ENCODE peak calls at places on chromosomes 4 and X, in ten cellular contexts. One of them, this sample, is unnamed. For H3K4me1, the result is how much of the 10 kb centered on the place peaks cover.

GRCh38 chr4:22430626-22431025 is 85.2 kb downstream of the ADGRA3 start:
- DNase-seq in effector memory CD4-positive, alpha-beta T cell: no peak
- DNase-seq in OCI-LY7: no peak
- DNase-seq in lower lobe of right lung: no peak
- DNase-seq in CD4-positive, CD25-positive, alpha-beta regulatory T cell: no peak
- DNase-seq in suprapubic skin: no peak
- DNase-seq in upper lobe of right lung: no peak
- DNase-seq in IMR-90: no peak
- DNase-seq in heart right ventricle: no peak
- DNase-seq in cardiac muscle cell: no peak
- DNase-seq in this sample: no peak

GRCh38 chr4:184439856-184440592 is 34.3 kb downstream of the IRF2 start:
- DNase-seq in effector memory CD4-positive, alpha-beta T cell: no peak
- DNase-seq in OCI-LY7: no peak
- DNase-seq in lower lobe of right lung: peak
- DNase-seq in CD4-positive, CD25-positive, alpha-beta regulatory T cell: no peak
- DNase-seq in suprapubic skin: no peak
- DNase-seq in upper lobe of right lung: no peak
- DNase-seq in IMR-90: peak
- DNase-seq in heart right ventricle: no peak
- DNase-seq in cardiac muscle cell: peak
- DNase-seq in this sample: no peak

GRCh38 chrX:11143931-11144678 is 33.0 kb downstream of the HCCS start:
- DNase-seq in effector memory CD4-positive, alpha-beta T cell: peak
- DNase-seq in OCI-LY7: peak
- DNase-seq in lower lobe of right lung: no peak
- DNase-seq in CD4-positive, CD25-positive, alpha-beta regulatory T cell: peak
- DNase-seq in suprapubic skin: no peak
- DNase-seq in upper lobe of right lung: no peak
- DNase-seq in IMR-90: peak
- DNase-seq in heart right ventricle: no peak
- DNase-seq in cardiac muscle cell: peak
- DNase-seq in this sample: no peak

GRCh38 chrX:38881727-38882126 is 80.5 kb downstream of the MID1IP1 start:
- DNase-seq in effector memory CD4-positive, alpha-beta T cell: no peak
- DNase-seq in OCI-LY7: peak
- DNase-seq in lower lobe of right lung: no peak
- DNase-seq in CD4-positive, CD25-positive, alpha-beta regulatory T cell: no peak
- DNase-seq in suprapubic skin: no peak
- DNase-seq in upper lobe of right lung: no peak
- DNase-seq in IMR-90: no peak
- DNase-seq in heart right ventricle: no peak
- DNase-seq in cardiac muscle cell: no peak
- DNase-seq in this sample: no peak

GRCh38 chr4:124415206-124415605 is 297.3 kb downstream of the ANKRD50 start:
- DNase-seq in effector memory CD4-positive, alpha-beta T cell: no peak
- DNase-seq in OCI-LY7: no peak
- DNase-seq in lower lobe of right lung: no peak
- DNase-seq in CD4-positive, CD25-positive, alpha-beta regulatory T cell: no peak
- DNase-seq in suprapubic skin: no peak
- DNase-seq in upper lobe of right lung: no peak
- DNase-seq in IMR-90: peak
- DNase-seq in heart right ventricle: no peak
- DNase-seq in cardiac muscle cell: peak
- DNase-seq in this sample: no peak

GRCh38 chrX:155997436-155997835 is at the start of gene IL9R:
- DNase-seq in effector memory CD4-positive, alpha-beta T cell: peak
- DNase-seq in OCI-LY7: no peak
- DNase-seq in lower lobe of right lung: no peak
- DNase-seq in CD4-positive, CD25-positive, alpha-beta regulatory T cell: peak
- DNase-seq in suprapubic skin: no peak
- DNase-seq in upper lobe of right lung: no peak
- DNase-seq in IMR-90: no peak
- DNase-seq in heart right ventricle: no peak
- DNase-seq in cardiac muscle cell: no peak
- DNase-seq in this sample: no peak

GRCh38 chr4:15774020-15774420 is 4.1 kb upstream of the CD38 start:
- DNase-seq in effector memory CD4-positive, alpha-beta T cell: no peak
- DNase-seq in OCI-LY7: no peak
- DNase-seq in lower lobe of right lung: peak
- DNase-seq in CD4-positive, CD25-positive, alpha-beta regulatory T cell: no peak
- DNase-seq in suprapubic skin: no peak
- DNase-seq in upper lobe of right lung: no peak
- DNase-seq in IMR-90: no peak
- DNase-seq in heart right ventricle: no peak
- DNase-seq in cardiac muscle cell: no peak
- DNase-seq in this sample: no peak

GRCh38 chrX:39212456-39212855 is 411.2 kb downstream of the MID1IP1 start:
- DNase-seq in effector memory CD4-positive, alpha-beta T cell: no peak
- DNase-seq in OCI-LY7: no peak
- DNase-seq in lower lobe of right lung: no peak
- DNase-seq in CD4-positive, CD25-positive, alpha-beta regulatory T cell: no peak
- DNase-seq in suprapubic skin: no peak
- DNase-seq in upper lobe of right lung: no peak
- DNase-seq in IMR-90: no peak
- DNase-seq in heart right ventricle: no peak
- DNase-seq in cardiac muscle cell: no peak
- DNase-seq in this sample: no peak

GRCh38 chrX:39247536-39247935 is 446.3 kb downstream of the MID1IP1 start:
- DNase-seq in effector memory CD4-positive, alpha-beta T cell: no peak
- DNase-seq in OCI-LY7: no peak
- DNase-seq in lower lobe of right lung: no peak
- DNase-seq in CD4-positive, CD25-positive, alpha-beta regulatory T cell: no peak
- DNase-seq in suprapubic skin: no peak
- DNase-seq in upper lobe of right lung: no peak
- DNase-seq in IMR-90: no peak
- DNase-seq in heart right ventricle: no peak
- DNase-seq in cardiac muscle cell: no peak
- DNase-seq in this sample: no peak

GRCh38 chrX:68511255-68511654 is 12.4 kb downstream of the YIPF6 start:
- DNase-seq in effector memory CD4-positive, alpha-beta T cell: peak
- DNase-seq in OCI-LY7: peak
- DNase-seq in lower lobe of right lung: no peak
- DNase-seq in CD4-positive, CD25-positive, alpha-beta regulatory T cell: peak
- DNase-seq in suprapubic skin: no peak
- DNase-seq in upper lobe of right lung: no peak
- DNase-seq in IMR-90: peak
- DNase-seq in heart right ventricle: no peak
- DNase-seq in cardiac muscle cell: peak
- DNase-seq in this sample: no peak

GRCh38 chr4:125780159-125780558 is 465.4 kb downstream of the FAT4 start:
- DNase-seq in effector memory CD4-positive, alpha-beta T cell: no peak
- DNase-seq in OCI-LY7: no peak
- DNase-seq in lower lobe of right lung: no peak
- DNase-seq in CD4-positive, CD25-positive, alpha-beta regulatory T cell: no peak
- DNase-seq in suprapubic skin: no peak
- DNase-seq in upper lobe of right lung: no peak
- DNase-seq in IMR-90: peak
- DNase-seq in heart right ventricle: no peak
- DNase-seq in cardiac muscle cell: peak
- DNase-seq in this sample: no peak

GRCh38 chr4:119025440-119025839 is 110.2 kb upstream of the MYOZ2 start:
- DNase-seq in effector memory CD4-positive, alpha-beta T cell: no peak
- DNase-seq in OCI-LY7: no peak
- DNase-seq in lower lobe of right lung: peak
- DNase-seq in CD4-positive, CD25-positive, alpha-beta regulatory T cell: no peak
- DNase-seq in suprapubic skin: no peak
- DNase-seq in upper lobe of right lung: peak
- DNase-seq in IMR-90: peak
- DNase-seq in heart right ventricle: no peak
- DNase-seq in cardiac muscle cell: peak
- DNase-seq in this sample: no peak

GRCh38 chrX:136728393-136728792 is 52.3 kb downstream of the ARHGEF6 start:
- DNase-seq in effector memory CD4-positive, alpha-beta T cell: no peak
- DNase-seq in OCI-LY7: no peak
- DNase-seq in lower lobe of right lung: no peak
- DNase-seq in CD4-positive, CD25-positive, alpha-beta regulatory T cell: no peak
- DNase-seq in suprapubic skin: no peak
- DNase-seq in upper lobe of right lung: no peak
- DNase-seq in IMR-90: no peak
- DNase-seq in heart right ventricle: no peak
- DNase-seq in cardiac muscle cell: no peak
- DNase-seq in this sample: no peak

GRCh38 chrX:69152398-69152797 is 12.9 kb downstream of the PJA1 start:
- DNase-seq in effector memory CD4-positive, alpha-beta T cell: no peak
- DNase-seq in OCI-LY7: no peak
- DNase-seq in lower lobe of right lung: peak
- DNase-seq in CD4-positive, CD25-positive, alpha-beta regulatory T cell: no peak
- DNase-seq in suprapubic skin: no peak
- DNase-seq in upper lobe of right lung: no peak
- DNase-seq in IMR-90: no peak
- DNase-seq in heart right ventricle: no peak
- DNase-seq in cardiac muscle cell: no peak
- DNase-seq in this sample: peak

GRCh38 chr4:41361831-41362646 is 105.3 kb downstream of the UCHL1 start:
- DNase-seq in effector memory CD4-positive, alpha-beta T cell: no peak
- DNase-seq in OCI-LY7: no peak
- DNase-seq in lower lobe of right lung: no peak
- DNase-seq in CD4-positive, CD25-positive, alpha-beta regulatory T cell: no peak
- DNase-seq in suprapubic skin: no peak
- DNase-seq in upper lobe of right lung: no peak
- DNase-seq in IMR-90: no peak
- DNase-seq in heart right ventricle: no peak
- DNase-seq in cardiac muscle cell: no peak
- DNase-seq in this sample: no peak

GRCh38 chrX:118355225-118355920 is 9.5 kb downstream of the WDR44 start:
- DNase-seq in effector memory CD4-positive, alpha-beta T cell: no peak
- DNase-seq in OCI-LY7: no peak
- DNase-seq in lower lobe of right lung: no peak
- DNase-seq in CD4-positive, CD25-positive, alpha-beta regulatory T cell: no peak
- DNase-seq in suprapubic skin: no peak
- DNase-seq in upper lobe of right lung: no peak
- DNase-seq in IMR-90: no peak
- DNase-seq in heart right ventricle: no peak
- DNase-seq in cardiac muscle cell: no peak
- DNase-seq in this sample: no peak
- H3K4me1 ChIP-seq in effector memory CD4-positive, alpha-beta T cell: under half
- H3K4me1 ChIP-seq in OCI-LY7: under half
- H3K4me1 ChIP-seq in lower lobe of right lung: under half
- H3K4me1 ChIP-seq in CD4-positive, CD25-positive, alpha-beta regulatory T cell: under half
- H3K4me1 ChIP-seq in suprapubic skin: under half
- H3K4me1 ChIP-seq in upper lobe of right lung: under half
- H3K4me1 ChIP-seq in IMR-90: under half
- H3K4me1 ChIP-seq in heart right ventricle: under half
- H3K4me1 ChIP-seq in cardiac muscle cell: under half
- H3K4me1 ChIP-seq in this sample: under half

GRCh38 chr4:73621357-73621756 is 1.1 kb upstream of the RASSF6 start:
- DNase-seq in effector memory CD4-positive, alpha-beta T cell: no peak
- DNase-seq in OCI-LY7: no peak
- DNase-seq in lower lobe of right lung: no peak
- DNase-seq in CD4-positive, CD25-positive, alpha-beta regulatory T cell: no peak
- DNase-seq in suprapubic skin: no peak
- DNase-seq in upper lobe of right lung: no peak
- DNase-seq in IMR-90: no peak
- DNase-seq in heart right ventricle: no peak
- DNase-seq in cardiac muscle cell: no peak
- DNase-seq in this sample: no peak

GRCh38 chr4:73615613-73616012 is 4.6 kb downstream of the RASSF6 start:
- DNase-seq in effector memory CD4-positive, alpha-beta T cell: no peak
- DNase-seq in OCI-LY7: peak
- DNase-seq in lower lobe of right lung: no peak
- DNase-seq in CD4-positive, CD25-positive, alpha-beta regulatory T cell: no peak
- DNase-seq in suprapubic skin: no peak
- DNase-seq in upper lobe of right lung: no peak
- DNase-seq in IMR-90: no peak
- DNase-seq in heart right ventricle: no peak
- DNase-seq in cardiac muscle cell: no peak
- DNase-seq in this sample: no peak

GRCh38 chr4:73620115-73620792 is at the start of gene RASSF6:
- DNase-seq in effector memory CD4-positive, alpha-beta T cell: no peak
- DNase-seq in OCI-LY7: peak
- DNase-seq in lower lobe of right lung: peak
- DNase-seq in CD4-positive, CD25-positive, alpha-beta regulatory T cell: no peak
- DNase-seq in suprapubic skin: no peak
- DNase-seq in upper lobe of right lung: peak
- DNase-seq in IMR-90: no peak
- DNase-seq in heart right ventricle: no peak
- DNase-seq in cardiac muscle cell: no peak
- DNase-seq in this sample: no peak

GRCh38 chr4:73617256-73617655 is 3.0 kb downstream of the RASSF6 start:
- DNase-seq in effector memory CD4-positive, alpha-beta T cell: no peak
- DNase-seq in OCI-LY7: peak
- DNase-seq in lower lobe of right lung: no peak
- DNase-seq in CD4-positive, CD25-positive, alpha-beta regulatory T cell: no peak
- DNase-seq in suprapubic skin: no peak
- DNase-seq in upper lobe of right lung: no peak
- DNase-seq in IMR-90: no peak
- DNase-seq in heart right ventricle: no peak
- DNase-seq in cardiac muscle cell: no peak
- DNase-seq in this sample: no peak

GRCh38 chr4:73619351-73619750 is 885 bp downstream of the RASSF6 start:
- DNase-seq in effector memory CD4-positive, alpha-beta T cell: no peak
- DNase-seq in OCI-LY7: peak
- DNase-seq in lower lobe of right lung: no peak
- DNase-seq in CD4-positive, CD25-positive, alpha-beta regulatory T cell: no peak
- DNase-seq in suprapubic skin: no peak
- DNase-seq in upper lobe of right lung: no peak
- DNase-seq in IMR-90: no peak
- DNase-seq in heart right ventricle: no peak
- DNase-seq in cardiac muscle cell: no peak
- DNase-seq in this sample: no peak
- H3K27ac ChIP-seq in effector memory CD4-positive, alpha-beta T cell: no peak
- H3K27ac ChIP-seq in OCI-LY7: peak
- H3K27ac ChIP-seq in lower lobe of right lung: no peak
- H3K27ac ChIP-seq in CD4-positive, CD25-positive, alpha-beta regulatory T cell: no peak
- H3K27ac ChIP-seq in suprapubic skin: no peak
- H3K27ac ChIP-seq in upper lobe of right lung: no peak
- H3K27ac ChIP-seq in IMR-90: no peak
- H3K27ac ChIP-seq in heart right ventricle: no peak
- H3K27ac ChIP-seq in cardiac muscle cell: no peak
- H3K27ac ChIP-seq in this sample: no peak

DNA sequence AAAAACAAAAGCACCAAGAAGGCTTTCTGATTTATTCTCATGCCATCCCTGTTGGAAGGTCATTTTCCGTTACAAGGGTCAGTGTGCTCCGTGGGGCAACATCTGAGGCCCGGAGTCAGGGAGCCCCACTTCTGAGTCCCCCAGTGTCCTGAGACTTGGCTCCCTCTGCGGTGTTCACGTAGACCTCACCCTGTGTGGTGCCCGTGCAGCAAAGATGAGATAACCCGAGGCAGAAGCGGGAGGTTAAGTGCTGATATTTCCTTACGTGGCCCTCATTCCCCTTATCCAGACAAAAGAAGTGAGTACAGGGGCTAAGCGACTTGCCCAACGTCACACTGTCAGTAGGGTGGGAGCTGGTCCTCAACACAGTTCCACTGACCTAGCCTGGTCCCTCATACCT is 3.5 kb downstream of the JAKMIP1 start:
- DNase-seq in effector memory CD4-positive, alpha-beta T cell: no peak
- DNase-seq in OCI-LY7: no peak
- DNase-seq in lower lobe of right lung: no peak
- DNase-seq in CD4-positive, CD25-positive, alpha-beta regulatory T cell: no peak
- DNase-seq in suprapubic skin: no peak
- DNase-seq in upper lobe of right lung: no peak
- DNase-seq in IMR-90: no peak
- DNase-seq in heart right ventricle: no peak
- DNase-seq in cardiac muscle cell: no peak
- DNase-seq in this sample: no peak
- H3K4me1 ChIP-seq in effector memory CD4-positive, alpha-beta T cell: under half
- H3K4me1 ChIP-seq in OCI-LY7: under half
- H3K4me1 ChIP-seq in lower lobe of right lung: under half
- H3K4me1 ChIP-seq in CD4-positive, CD25-positive, alpha-beta regulatory T cell: half or more
- H3K4me1 ChIP-seq in suprapubic skin: under half
- H3K4me1 ChIP-seq in upper lobe of right lung: under half
- H3K4me1 ChIP-seq in IMR-90: under half
- H3K4me1 ChIP-seq in heart right ventricle: under half
- H3K4me1 ChIP-seq in cardiac muscle cell: under half
- H3K4me1 ChIP-seq in this sample: under half

GRCh38 chr4:76950846-76951321 is 1.3 kb downstream of the SEPTIN11 start:
- DNase-seq in effector memory CD4-positive, alpha-beta T cell: no peak
- DNase-seq in OCI-LY7: peak
- DNase-seq in lower lobe of right lung: peak
- DNase-seq in CD4-positive, CD25-positive, alpha-beta regulatory T cell: peak
- DNase-seq in suprapubic skin: no peak
- DNase-seq in upper lobe of right lung: no peak
- DNase-seq in IMR-90: peak
- DNase-seq in heart right ventricle: peak
- DNase-seq in cardiac muscle cell: peak
- DNase-seq in this sample: no peak
- H3K27ac ChIP-seq in effector memory CD4-positive, alpha-beta T cell: peak
- H3K27ac ChIP-seq in OCI-LY7: no peak
- H3K27ac ChIP-seq in lower lobe of right lung: peak
- H3K27ac ChIP-seq in CD4-positive, CD25-positive, alpha-beta regulatory T cell: peak
- H3K27ac ChIP-seq in suprapubic skin: peak
- H3K27ac ChIP-seq in upper lobe of right lung: peak
- H3K27ac ChIP-seq in IMR-90: peak
- H3K27ac ChIP-seq in heart right ventricle: peak
- H3K27ac ChIP-seq in cardiac muscle cell: no peak
- H3K27ac ChIP-seq in this sample: peak